ENCODE peak calls at places on chromosomes 2 and 18, in five cellular contexts. U is HepG2, K is SK-N-SH, V is GM12878, T is K562. Y is an unnamed sample.

GRCh38 chr2:84958135-84959044 is 12.6 kb upstream of the KCMF1 start:
- DNase-seq in U (peak; percentile 80), K (no peak), V (no peak), T (no peak), Y (peak; percentile 37)

GRCh38 chr2:74507926-74508520 is 528 bp upstream of the PCGF1 start:
- DNase-seq in U (no peak), K (peak; percentile 87), V (no peak), T (peak; percentile 47), Y (peak; percentile 39)

GRCh38 chr18:55838841-55839240 is 250.8 kb upstream of the TCF4 start:
- DNase-seq in U (no peak), K (no peak), V (no peak), T (no peak), Y (no peak)

GRCh38 chr2:72920317-72921087 is 3.2 kb downstream of the EMX1 start:
- DNase-seq in U (no peak), K (peak; percentile 76), V (no peak), T (no peak), Y (no peak)

GRCh38 chr2:134682726-134683125 is 36.1 kb downstream of the TMEM163 start:
- DNase-seq in U (no peak), K (no peak), V (no peak), T (no peak), Y (no peak)

GRCh38 chr2:166984797-166985196 is 96.5 kb downstream of the XIRP2 start:
- DNase-seq in U (no peak), K (no peak), V (no peak), T (no peak), Y (no peak)

GRCh38 chr2:19577668-19578067 is 219.2 kb upstream of the OSR1 start:
- DNase-seq in U (no peak), K (no peak), V (no peak), T (no peak), Y (no peak)

GRCh38 chr2:132662742-132663141 is 7.3 kb downstream of the LYPD1 start:
- DNase-seq in U (no peak), K (no peak), V (no peak), T (no peak), Y (peak; percentile 8)

GRCh38 chr2:3628241-3628679 is 29.7 kb upstream of the ALLC start:
- DNase-seq in U (no peak), K (no peak), V (no peak), T (no peak), Y (no peak)

GRCh38 chr18:30967701-30968100 is 74.8 kb downstream of the DSC3 start:
- DNase-seq in U (no peak), K (no peak), V (no peak), T (no peak), Y (no peak)

GRCh38 chr2:75798624-75799023 is 87.9 kb upstream of the GCFC2 start:
- DNase-seq in U (no peak), K (no peak), V (no peak), T (no peak), Y (no peak)

GRCh38 chr2:168700615-168701245 is 101.7 kb upstream of the NOSTRIN start:
- DNase-seq in U (no peak), K (peak; percentile 41), V (no peak), T (no peak), Y (no peak)

GRCh38 chr2:233438573-233439147 is 84.4 kb downstream of the DGKD start:
- DNase-seq in U (no peak), K (no peak), V (no peak), T (no peak), Y (no peak)

GRCh38 chr2:64018715-64019082 is 529 bp downstream of the VPS54 start:
- DNase-seq in U (no peak), K (no peak), V (no peak), T (no peak), Y (peak; percentile 31)

GRCh38 chr2:37653093-37653492 is 18.3 kb downstream of the CDC42EP3 start:
- DNase-seq in U (no peak), K (no peak), V (no peak), T (no peak), Y (no peak)

GRCh38 chr2:101697124-101697793 is at the start of gene MAP4K4:
- DNase-seq in U (peak; percentile 84), K (peak; percentile 90), V (no peak), T (peak; percentile 83), Y (peak; percentile 66)

GRCh38 chr2:30356061-30356460 is 91.0 kb upstream of the LCLAT1 start:
- DNase-seq in U (no peak), K (no peak), V (no peak), T (no peak), Y (no peak)

GRCh38 chr2:38170098-38170497 is 94.1 kb upstream of the CYP1B1 start:
- DNase-seq in U (no peak), K (no peak), V (no peak), T (no peak), Y (no peak)

GRCh38 chr2:238811293-238811692 is 36.6 kb upstream of the TWIST2 start:
- DNase-seq in U (no peak), K (no peak), V (no peak), T (no peak), Y (no peak)

GRCh38 chr18:23805898-23806297 is 116.6 kb downstream of the LAMA3 start:
- DNase-seq in U (no peak), K (no peak), V (no peak), T (no peak), Y (no peak)

GRCh38 chr2:118940008-118940407 is 2.0 kb upstream of the MARCO start:
- DNase-seq in U (no peak), K (no peak), V (no peak), T (no peak), Y (no peak)

GRCh38 chr2:158507679-158508078 is 50.9 kb downstream of the PKP4 start:
- DNase-seq in U (no peak), K (no peak), V (no peak), T (no peak), Y (no peak)

GRCh38 chr2:138329591-138329990 is 172.0 kb upstream of the SPOPL start:
- DNase-seq in U (no peak), K (no peak), V (no peak), T (no peak), Y (no peak)
- TF ChIP-seq FOXM1 in U (no peak), K (no peak), V (no peak), T (no peak), Y (no peak)

DNA sequence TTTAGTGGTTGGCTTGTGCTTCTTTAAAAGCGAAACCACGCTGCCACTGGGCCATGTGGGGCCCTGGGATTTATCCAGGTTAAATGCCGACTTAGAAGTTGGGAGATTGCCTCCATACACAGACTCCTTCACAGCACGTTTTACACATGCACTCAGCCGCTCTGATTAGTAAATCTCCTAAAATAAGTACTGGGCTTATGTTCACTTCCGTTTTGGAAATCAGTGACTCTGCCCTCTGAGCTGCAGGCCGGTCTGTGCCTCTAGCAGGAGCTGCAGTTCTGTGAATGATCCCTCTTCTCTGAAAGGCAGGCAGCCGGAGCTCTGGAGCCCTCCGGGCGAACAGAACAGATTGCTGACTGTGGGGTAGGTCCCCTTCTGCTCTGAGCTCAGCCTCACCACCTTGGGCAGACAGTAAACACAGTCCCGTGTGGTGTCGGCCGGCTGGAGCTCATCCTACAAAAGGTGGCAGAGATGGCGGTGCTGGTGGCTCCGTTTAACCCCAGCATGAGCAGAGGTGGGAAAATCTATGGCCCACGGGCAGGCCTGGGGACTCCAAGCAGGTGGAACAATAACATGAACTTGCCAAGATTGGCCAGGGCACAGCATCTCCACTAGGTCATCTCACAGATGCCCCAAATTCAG is 9.8 kb upstream of the RAB17 start:
- DNase-seq in U (peak; percentile 55), K (peak; percentile 49), V (no peak), T (no peak), Y (no peak)
- TF ChIP-seq FOXM1 in U (no peak), K (no peak), V (no peak), T (no peak), Y (no peak)

DNA sequence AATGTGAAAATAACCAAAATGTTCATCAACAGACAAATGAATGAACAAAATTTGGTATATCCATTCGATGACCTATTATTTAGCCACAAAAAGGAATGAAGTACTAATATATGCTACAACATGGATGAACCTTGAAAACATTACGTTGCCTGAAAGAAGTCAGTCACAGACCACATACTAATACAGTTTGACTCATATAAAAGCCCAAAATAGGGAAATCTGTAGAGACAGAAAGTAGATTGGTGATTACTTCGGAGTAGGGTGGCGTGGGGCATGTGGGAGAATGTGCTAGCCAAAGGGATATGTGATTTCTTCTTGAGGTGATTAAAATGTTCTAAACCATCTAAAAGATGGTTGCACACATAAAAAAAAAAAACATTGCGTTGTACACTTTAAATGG is 44.2 kb upstream of the PPM1B start:
- DNase-seq in U (no peak), K (no peak), V (no peak), T (no peak), Y (no peak)
- TF ChIP-seq FOXM1 in U (no peak), K (no peak), V (no peak), T (no peak), Y (no peak)

DNA sequence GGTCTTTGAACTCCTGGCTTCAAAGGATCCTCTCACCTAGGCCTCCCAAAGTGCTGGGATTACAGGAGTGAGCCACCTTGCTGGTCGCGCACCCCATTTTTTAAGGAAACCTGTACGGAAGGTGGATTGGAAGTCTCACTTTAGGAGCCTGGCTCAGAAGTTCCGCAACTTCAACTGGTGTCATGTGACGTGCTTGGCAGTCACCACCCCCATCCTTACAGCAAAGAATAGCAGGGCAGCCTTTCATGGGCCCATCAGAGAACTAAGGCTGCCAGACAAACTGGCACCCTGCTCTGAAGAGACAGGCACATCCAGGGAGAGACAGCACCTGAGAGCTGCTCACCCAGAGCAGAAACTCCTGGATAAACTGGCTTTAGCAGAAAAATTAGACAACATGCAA is 3.3 kb upstream of the SLC66A2 start:
- DNase-seq in U (no peak), K (no peak), V (no peak), T (no peak), Y (no peak)
- TF ChIP-seq FOXM1 in U (no peak), K (no peak), V (no peak), T (no peak), Y (no peak)

GRCh38 chr2:151771599-151772358 is 37.5 kb upstream of the NEB start:
- DNase-seq in U (no peak), K (no peak), V (peak; percentile 79), T (no peak), Y (no peak)
- TF ChIP-seq FOXM1 in U (no peak), K (no peak), V (peak; percentile 94), T (no peak), Y (no peak)

GRCh38 chr2:157463002-157463401 is 19.1 kb upstream of the CYTIP start:
- DNase-seq in U (no peak), K (no peak), V (no peak), T (no peak), Y (no peak)

GRCh38 chr2:157459486-157459885 is 15.6 kb upstream of the CYTIP start:
- DNase-seq in U (no peak), K (no peak), V (no peak), T (no peak), Y (no peak)

GRCh38 chr2:157465554-157465953 is 21.7 kb upstream of the CYTIP start:
- DNase-seq in U (no peak), K (no peak), V (no peak), T (no peak), Y (no peak)

GRCh38 chr2:157460384-157460837 is 16.5 kb upstream of the CYTIP start:
- DNase-seq in U (peak; percentile 24), K (no peak), V (no peak), T (no peak), Y (no peak)

GRCh38 chr2:157460897-157461296 is 17.0 kb upstream of the CYTIP start:
- DNase-seq in U (no peak), K (no peak), V (no peak), T (no peak), Y (no peak)
- TF ChIP-seq FOXM1 in U (no peak), K (no peak), V (no peak), T (no peak), Y (no peak)